ENCODE peak calls at places on chromosomes 12 and 14, in eight cellular contexts. F is osteoblast, Z is A549, A is pancreas, B is foreskin fibroblast, K is HepG2, L is heart right ventricle, U is fibroblast of lung. W is an unnamed sample.

GRCh38 chr12:111991946-111992345 is 21.0 kb downstream of the TMEM116 start:
- DNase-seq in F (no peak), U (no peak), Z (no peak), B (no peak), L (no peak), A (no peak), K (no peak), W (no peak)

GRCh38 chr12:104526751-104527150 is 70.0 kb downstream of the CHST11 start:
- DNase-seq in B (no peak), U (no peak), L (no peak), Z (no peak), F (no peak), A (no peak), K (no peak), W (no peak)

GRCh38 chr12:9134981-9135628 is 19.4 kb upstream of the A2M start:
- DNase-seq in F (no peak), A (no peak), L (peak; percentile 9), B (no peak), K (peak; percentile 56), U (peak; percentile 92), Z (peak; percentile 4), W (no peak)

GRCh38 chr12:123363743-123364531 is 710 bp downstream of the SBNO1 start:
- DNase-seq in L (peak; percentile 30), A (peak; percentile 37), U (no peak), B (no peak), Z (peak; percentile 65), F (peak; percentile 81), K (peak; percentile 47), W (no peak)

GRCh38 chr12:104182144-104182543 is 33.4 kb upstream of the TXNRD1 start:
- DNase-seq in Z (no peak), L (peak; percentile 62), A (peak; percentile 85), B (peak; percentile 90), U (peak; percentile 98), F (peak; percentile 56), K (no peak), W (no peak)

GRCh38 chr12:59149995-59150642 is 229.8 kb upstream of the LRIG3 start:
- DNase-seq in L (no peak), K (peak; percentile 77), F (no peak), B (peak; percentile 63), Z (peak; percentile 28), A (peak; percentile 27), U (peak; percentile 90), W (no peak)

GRCh38 chr12:23722655-23723054 is 226.8 kb downstream of the SOX5 start:
- DNase-seq in K (no peak), A (no peak), U (no peak), L (no peak), B (no peak), F (no peak), Z (no peak), W (no peak)

GRCh38 chr12:50221228-50222008 is 54.2 kb upstream of the CERS5 start:
- DNase-seq in A (no peak), L (no peak), K (no peak), F (peak; percentile 58), B (peak; percentile 83), U (peak; percentile 96), Z (no peak), W (no peak)

GRCh38 chr12:69657376-69658137 is 41.5 kb downstream of the BEST3 start:
- DNase-seq in U (peak; percentile 75), Z (no peak), L (no peak), K (peak; percentile 49), F (no peak), B (no peak), A (no peak), W (no peak)

GRCh38 chr14:96384740-96385139 is 7.2 kb upstream of the AK7 start:
- DNase-seq in A (no peak), K (no peak), F (no peak), L (no peak), U (no peak), Z (no peak), B (no peak), W (no peak)

GRCh38 chr14:63046339-63047268 is 1.3 kb upstream of the KCNH5 start:
- DNase-seq in F (no peak), K (peak; percentile 17), Z (no peak), B (no peak), U (no peak), L (no peak), A (no peak), W (no peak)

DNA sequence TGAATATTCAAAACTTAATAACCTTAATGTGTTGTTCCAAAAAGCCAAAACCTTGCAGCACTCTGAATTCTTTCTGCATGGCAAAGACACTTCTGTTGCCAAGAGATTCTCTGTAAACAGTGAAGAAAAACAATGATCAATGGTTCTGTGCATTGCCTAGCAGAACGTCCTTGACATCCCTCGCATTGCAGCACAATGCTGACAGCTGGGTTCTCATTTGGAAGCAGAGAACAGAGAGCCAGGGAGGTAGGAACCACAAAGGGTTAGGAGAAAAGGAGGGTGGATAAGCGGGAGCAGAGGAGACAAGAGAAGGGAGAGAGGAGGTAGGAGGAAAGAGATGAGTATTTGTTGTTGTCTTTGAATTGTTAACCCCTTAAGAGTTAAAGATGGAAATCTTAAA is 501.1 kb downstream of the NAV3 start:
- DNase-seq in A (no peak), B (no peak), U (no peak), Z (no peak), F (no peak), K (peak; percentile 3), L (no peak), W (no peak)
- TF ChIP-seq CTCF in A (no peak), B (no peak), U (no peak), Z (no peak), F (no peak), K (no peak), L (no peak), W (no peak)

DNA sequence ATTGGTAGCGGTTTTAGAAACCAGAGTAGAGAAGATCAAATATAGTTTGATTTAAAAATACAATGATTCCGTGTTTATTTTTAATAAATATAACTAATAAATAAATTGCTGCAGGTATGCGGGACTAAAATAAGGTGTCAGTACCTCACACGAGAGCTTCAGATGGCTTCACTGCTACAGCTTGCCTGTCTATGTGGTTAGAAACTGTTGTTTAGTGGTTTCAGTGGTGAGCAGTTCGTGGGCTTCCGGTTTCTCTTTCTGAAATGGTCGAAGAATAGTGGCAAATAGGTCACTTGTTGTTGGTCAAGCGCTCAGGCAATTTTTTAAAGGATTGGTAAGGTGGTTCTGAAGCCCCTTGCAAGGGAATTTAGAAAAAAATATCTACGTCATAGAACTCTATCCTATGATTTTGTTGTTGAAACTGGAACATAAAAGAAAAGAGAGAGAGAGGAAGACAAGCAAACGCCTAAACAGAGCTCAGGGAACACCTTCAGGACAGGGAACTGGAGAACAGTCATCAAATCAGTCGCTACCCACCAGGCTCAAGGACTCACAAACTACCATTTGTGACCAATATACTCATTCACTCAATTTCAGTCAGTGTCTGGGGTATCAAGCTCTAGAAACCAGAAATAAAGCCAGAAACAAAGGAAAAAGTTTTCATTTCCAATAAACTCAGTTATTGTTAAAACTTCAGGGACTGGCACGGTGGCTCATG is 31.3 kb downstream of the GABARAPL1 start:
- DNase-seq in U (no peak), K (no peak), B (no peak), A (no peak), L (no peak), Z (no peak), F (no peak), W (no peak)
- H3K4me3 ChIP-seq in U (no peak overlapping the region), K (peak overlapping the region; percentile 66), B (no peak overlapping the region), A (no peak overlapping the region), L (no peak overlapping the region), Z (no peak overlapping the region), F (peak overlapping the region; percentile 57), W (no peak overlapping the region)

GRCh38 chr12:67651380-67651695 is 2.8 kb downstream of the DYRK2 start:
- DNase-seq in K (peak; percentile 4), F (peak; percentile 94), B (peak; percentile 32), A (no peak), Z (peak; percentile 18), L (no peak), U (peak; percentile 70), W (no peak)
- TF ChIP-seq CTCF in K (no peak), F (peak; percentile 41), B (peak; percentile 33), A (no peak), Z (no peak), L (peak; percentile 53), U (peak; percentile 38), W (peak; percentile 33)

GRCh38 chr14:59208224-59208814 is 19.9 kb downstream of the DAAM1 start:
- DNase-seq in Z (no peak), A (no peak), K (no peak), U (peak; percentile 28), B (peak; percentile 9), F (peak; percentile 88), L (no peak), W (no peak)

GRCh38 chr14:59206892-59207291 is 18.4 kb downstream of the DAAM1 start:
- DNase-seq in F (no peak), A (no peak), U (no peak), L (no peak), B (no peak), K (no peak), Z (no peak), W (no peak)

GRCh38 chr14:59204305-59204704 is 15.8 kb downstream of the DAAM1 start:
- DNase-seq in L (no peak), Z (no peak), K (no peak), F (no peak), U (no peak), B (no peak), A (no peak), W (no peak)

GRCh38 chr14:59202031-59202430 is 13.6 kb downstream of the DAAM1 start:
- DNase-seq in F (peak; percentile 36), A (no peak), L (no peak), Z (no peak), U (no peak), K (no peak), B (no peak), W (no peak)

GRCh38 chr14:59207506-59207933 is 19.1 kb downstream of the DAAM1 start:
- DNase-seq in U (no peak), Z (no peak), K (no peak), L (no peak), A (no peak), B (no peak), F (no peak), W (no peak)
- H3K4me3 ChIP-seq in U (no peak overlapping the region), Z (no peak overlapping the region), K (no peak overlapping the region), L (no peak overlapping the region), A (no peak overlapping the region), B (no peak overlapping the region), F (no peak overlapping the region), W (no peak overlapping the region)

DNA sequence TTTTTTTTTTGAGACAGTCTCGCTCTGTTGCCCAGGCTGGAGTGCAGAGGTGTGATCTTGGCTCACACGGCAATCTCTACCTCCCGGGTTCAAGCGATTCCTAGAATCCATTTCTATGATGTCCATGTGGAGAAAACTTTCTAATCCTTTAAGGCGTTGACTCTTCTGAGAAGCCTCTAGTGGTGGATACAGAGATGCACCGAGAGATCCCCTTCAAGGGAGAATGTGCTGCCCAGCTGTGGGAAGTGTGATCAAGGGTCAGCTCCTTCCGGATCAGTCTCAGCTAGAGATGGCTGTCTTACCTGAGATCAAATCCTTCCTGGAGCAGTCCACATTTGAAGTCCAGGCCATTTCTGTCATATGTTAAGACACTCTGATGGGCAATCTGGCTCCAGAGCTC is 92.7 kb upstream of the HECTD1 start:
- DNase-seq in F (peak; percentile 46), L (no peak), Z (peak; percentile 15), U (peak; percentile 19), B (no peak), A (no peak), K (no peak), W (no peak)
- TF ChIP-seq CTCF in F (peak; percentile 30), L (no peak), Z (peak; percentile 8), U (no peak), B (peak; percentile 29), A (no peak), K (peak; percentile 10), W (peak; percentile 23)